ENCODE peak calls at places on chromosomes 4 and X, in four cellular contexts. U, H, T and W are unnamed samples.

GRCh38 chrX:30935985-30936384 is 46.9 kb upstream of the TAB3 start:
- DNase-seq in U (peak), H (peak), T (peak), W (peak)

GRCh38 chr4:10082459-10083272 is 33.9 kb downstream of the WDR1 start:
- DNase-seq in U (no peak), H (no peak), T (peak), W (no peak)

GRCh38 chrX:85994228-85994627 is 53.1 kb downstream of the CHM start:
- DNase-seq in U (no peak), H (peak), T (no peak), W (no peak)

GRCh38 chrX:39984191-39984956 is 113.4 kb downstream of the BCOR start:
- DNase-seq in U (no peak), H (no peak), T (no peak), W (peak)

GRCh38 chr4:76784237-76784636 is 113.7 kb downstream of the SOWAHB start:
- DNase-seq in U (peak), H (no peak), T (no peak), W (peak)

GRCh38 chr4:77564231-77564630 is 41.4 kb upstream of the CXCL13 start:
- DNase-seq in U (no peak), H (no peak), T (peak), W (no peak)

GRCh38 chr4:40685300-40685699 is 55.6 kb upstream of the RBM47 start:
- DNase-seq in U (peak), H (no peak), T (no peak), W (peak)

GRCh38 chr4:165440415-165440882 is 61.6 kb downstream of the CPE start:
- DNase-seq in U (peak), H (peak), T (no peak), W (peak)

GRCh38 chr4:7757501-7758443 is 181.9 kb downstream of the AFAP1 start:
- DNase-seq in U (no peak), H (no peak), T (peak), W (no peak)

GRCh38 chr4:72909461-72909860 is 160.1 kb downstream of the COX18 start:
- DNase-seq in U (no peak), H (peak), T (peak), W (no peak)

GRCh38 chr4:137069473-137069872 is 462.8 kb downstream of the PCDH18 start:
- DNase-seq in U (no peak), H (no peak), T (no peak), W (no peak)

GRCh38 chr4:40564004-40564403 is 65.7 kb downstream of the RBM47 start:
- DNase-seq in U (no peak), H (no peak), T (no peak), W (no peak)

GRCh38 chr4:119300072-119300387 is 21.9 kb downstream of the FABP2 start:
- DNase-seq in U (peak), H (peak), T (peak), W (peak)

GRCh38 chrX:10722804-10723364 is 102.5 kb upstream of the MID1 start:
- DNase-seq in U (peak), H (peak), T (peak), W (peak)

GRCh38 chr4:96670381-96670780 is 830.5 kb downstream of the PDHA2 start:
- DNase-seq in U (no peak), H (no peak), T (no peak), W (no peak)

GRCh38 chr4:96675420-96675819 is 835.5 kb downstream of the PDHA2 start:
- DNase-seq in U (no peak), H (no peak), T (no peak), W (no peak)

GRCh38 chr4:96676754-96677435 is 837.0 kb downstream of the PDHA2 start:
- DNase-seq in U (no peak), H (no peak), T (no peak), W (no peak)

GRCh38 chr4:96677499-96677898 is 837.6 kb downstream of the PDHA2 start:
- DNase-seq in U (no peak), H (no peak), T (no peak), W (no peak)

DNA sequence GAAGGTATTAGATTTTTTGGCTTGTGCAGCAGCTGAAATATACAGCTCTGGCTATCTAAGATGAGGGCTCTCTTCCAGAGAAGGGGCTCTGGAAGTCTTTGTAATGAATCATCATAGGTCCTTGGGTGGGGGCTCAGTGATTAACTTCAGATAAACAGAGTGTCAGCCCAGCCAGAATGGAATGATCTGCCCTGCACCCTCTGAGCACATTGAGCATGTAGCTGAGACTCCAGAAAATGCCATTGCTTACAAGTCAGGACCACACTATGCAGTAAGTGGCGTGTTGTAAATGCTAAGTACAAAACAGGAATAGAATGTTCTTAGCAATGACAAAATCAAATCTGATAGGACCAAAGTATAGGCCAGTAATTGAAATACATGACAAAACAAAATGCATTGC is 836.0 kb downstream of the PDHA2 start:
- DNase-seq in U (peak), H (no peak), T (no peak), W (no peak)
- H3K4me3 ChIP-seq in U (no peak), H (no peak), T (no peak), W (no peak)

DNA sequence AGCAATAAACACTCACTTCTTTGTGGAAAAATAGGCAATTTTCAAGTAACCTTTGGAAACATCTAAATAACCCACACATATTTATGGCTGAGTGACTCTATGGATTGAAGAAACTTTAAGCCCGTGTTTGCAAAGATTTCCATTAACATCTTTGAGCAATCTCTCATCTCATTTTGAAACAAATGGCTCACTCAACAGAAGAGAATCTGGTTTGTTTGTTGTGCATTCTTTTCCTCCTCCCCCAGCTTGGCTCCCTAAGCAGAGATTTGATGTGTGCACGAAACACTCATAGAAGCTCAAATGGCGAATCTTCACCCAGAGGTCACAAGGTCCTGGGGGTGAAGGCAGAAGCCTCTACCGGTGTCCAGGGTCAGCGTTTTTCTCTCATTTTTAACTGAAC is 307.8 kb upstream of the NOCT start:
- DNase-seq in U (no peak), H (no peak), T (no peak), W (no peak)
- H3K4me3 ChIP-seq in U (no peak), H (no peak), T (no peak), W (no peak)

GRCh38 chr4:98467627-98468072 is 190.8 kb downstream of the TSPAN5 start:
- DNase-seq in U (peak), H (peak), T (peak), W (peak)
- H3K4me3 ChIP-seq in U (peak), H (peak), T (peak), W (peak)

DNA sequence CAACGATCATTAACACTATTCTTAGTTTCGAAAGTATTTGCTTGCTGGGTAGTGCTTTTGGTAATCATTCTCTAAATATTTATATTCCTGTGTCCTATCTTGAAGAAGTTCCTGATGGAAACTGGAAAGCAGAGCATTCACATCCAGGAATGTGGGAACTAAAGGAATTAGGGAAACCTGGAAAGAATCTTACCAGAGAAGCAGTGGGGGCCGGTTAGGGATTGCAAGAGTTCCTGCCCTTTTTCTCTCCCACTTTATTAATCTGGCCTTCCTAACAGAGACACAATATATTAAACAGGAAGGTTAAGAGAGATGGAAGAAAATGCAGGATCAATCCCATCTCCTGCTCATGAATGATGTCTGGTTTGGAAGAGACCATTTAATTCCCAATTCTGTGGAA is 52.1 kb downstream of the C4orf51 start:
- DNase-seq in U (no peak), H (no peak), T (no peak), W (peak)
- H3K4me3 ChIP-seq in U (no peak), H (no peak), T (no peak), W (peak)

DNA sequence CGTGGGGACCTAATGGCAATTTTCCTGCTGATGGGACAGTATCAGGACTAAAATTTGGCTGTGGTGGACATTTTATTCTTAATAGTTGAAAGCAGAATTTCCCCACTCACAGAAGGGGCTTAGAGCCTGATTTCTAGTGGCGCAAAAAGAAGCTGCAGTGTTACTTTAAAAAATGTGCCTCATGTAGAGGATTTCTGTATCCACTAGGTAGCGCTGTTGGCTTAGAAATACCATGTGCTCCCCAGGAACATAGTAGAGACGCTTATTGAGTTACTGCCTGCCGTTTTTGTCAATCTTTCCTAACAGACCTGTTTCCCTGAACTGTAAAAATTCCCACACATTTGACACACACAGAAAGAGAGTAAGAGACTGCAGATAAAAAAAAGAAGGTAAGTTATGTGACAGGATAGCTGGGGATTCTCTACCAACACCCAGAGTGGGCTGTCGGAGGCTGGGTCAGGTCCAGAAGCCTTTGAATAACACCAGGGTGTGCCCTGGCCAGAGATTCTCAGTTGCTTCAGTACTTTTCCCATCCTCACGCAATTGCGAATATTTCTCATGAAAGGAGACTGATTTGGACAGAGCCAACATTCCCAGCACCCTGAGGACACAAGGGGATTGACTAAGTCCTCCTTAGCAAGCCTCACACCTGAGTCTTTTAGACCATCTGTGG is 88.4 kb downstream of the ZXDA start:
- DNase-seq in U (peak), H (peak), T (peak), W (peak)
- H3K4me3 ChIP-seq in U (no peak), H (peak), T (no peak), W (no peak)

DNA sequence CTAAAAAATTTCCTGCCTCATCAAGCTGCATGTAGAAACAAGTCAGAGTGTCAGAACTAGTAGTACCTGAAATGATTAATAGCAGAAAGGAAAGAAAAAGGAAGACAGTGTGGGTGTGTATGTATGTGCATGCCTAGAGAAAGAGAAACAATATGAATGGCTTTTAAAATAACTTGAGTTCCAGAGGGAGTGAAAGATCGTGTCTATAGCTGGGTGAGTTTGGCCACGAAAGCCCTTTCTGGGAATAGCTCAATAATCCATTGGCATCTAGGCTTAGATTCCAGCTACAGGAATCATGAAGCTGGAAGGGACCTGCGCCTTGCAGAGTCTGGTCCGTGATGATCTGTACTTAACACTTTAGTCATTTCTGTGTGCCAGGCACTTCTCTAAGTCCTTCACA is 195.6 kb downstream of the RAPGEF2 start:
- DNase-seq in U (peak), H (no peak), T (no peak), W (peak)
- H3K4me3 ChIP-seq in U (no peak), H (no peak), T (no peak), W (no peak)